ENCODE peak calls at places on chromosomes 7 and 10, in seven cellular contexts. R, P, O, Q, W, E and A are unnamed samples.

GRCh38 chr7:96591900-96592676 is 117.6 kb downstream of the SEM1 start:
- DNase-seq in R (no peak), P (no peak), O (no peak), Q (no peak), W (no peak), E (no peak), A (no peak)

GRCh38 chr10:131689016-131689415 is 211.8 kb upstream of the PPP2R2D start:
- DNase-seq in R (no peak), P (no peak), O (no peak), Q (no peak), W (no peak), E (no peak), A (no peak)

GRCh38 chr7:94087664-94088352 is 83.7 kb upstream of the BET1 start:
- DNase-seq in R (peak; percentile 32), P (no peak), O (peak; percentile 54), Q (peak; percentile 32), W (no peak), E (no peak), A (peak; percentile 46)

GRCh38 chr7:33644489-33644888 is 260.9 kb upstream of the BMPER start:
- DNase-seq in R (no peak), P (no peak), O (no peak), Q (no peak), W (no peak), E (no peak), A (no peak)

GRCh38 chr7:50302486-50303081 is 1.9 kb upstream of the IKZF1 start:
- DNase-seq in R (no peak), P (no peak), O (no peak), Q (no peak), W (no peak), E (no peak), A (no peak)

GRCh38 chr7:91198371-91198770 is 65.9 kb upstream of the FZD1 start:
- DNase-seq in R (no peak), P (no peak), O (no peak), Q (no peak), W (no peak), E (no peak), A (no peak)

GRCh38 chr10:62647375-62648092 is 157.0 kb upstream of the ADO start:
- DNase-seq in R (no peak), P (no peak), O (no peak), Q (no peak), W (no peak), E (no peak), A (no peak)

GRCh38 chr7:147245274-147245673 is 1128.7 kb downstream of the CNTNAP2 start:
- DNase-seq in R (peak; percentile 26), P (no peak), O (peak; percentile 31), Q (no peak), W (no peak), E (no peak), A (no peak)

GRCh38 chr7:157402911-157403534 is 66.2 kb downstream of the DNAJB6 start:
- DNase-seq in R (no peak), P (no peak), O (no peak), Q (no peak), W (no peak), E (no peak), A (no peak)

GRCh38 chr10:133372507-133372906 is 647 bp downstream of the ECHS1 start:
- DNase-seq in R (peak; percentile 58), P (no peak), O (no peak), Q (no peak), W (no peak), E (peak; percentile 54), A (no peak)

GRCh38 chr7:5421626-5422323 is 1.9 kb downstream of the TNRC18 start:
- DNase-seq in R (peak; percentile 74), P (peak; percentile 57), O (peak; percentile 25), Q (peak; percentile 63), W (peak; percentile 54), E (peak; percentile 78), A (no peak)

GRCh38 chr7:5420108-5420840 is 3.4 kb downstream of the TNRC18 start:
- DNase-seq in R (no peak), P (peak; percentile 46), O (no peak), Q (peak; percentile 41), W (no peak), E (peak; percentile 67), A (no peak)

GRCh38 chr7:5422324-5423271 is 1.0 kb downstream of the TNRC18 start:
- DNase-seq in R (no peak), P (no peak), O (peak; percentile 26), Q (peak; percentile 35), W (no peak), E (peak; percentile 64), A (no peak)

GRCh38 chr7:5419523-5420107 is 4.0 kb downstream of the TNRC18 start:
- DNase-seq in R (peak; percentile 33), P (no peak), O (no peak), Q (peak; percentile 51), W (no peak), E (peak; percentile 60), A (no peak)

DNA sequence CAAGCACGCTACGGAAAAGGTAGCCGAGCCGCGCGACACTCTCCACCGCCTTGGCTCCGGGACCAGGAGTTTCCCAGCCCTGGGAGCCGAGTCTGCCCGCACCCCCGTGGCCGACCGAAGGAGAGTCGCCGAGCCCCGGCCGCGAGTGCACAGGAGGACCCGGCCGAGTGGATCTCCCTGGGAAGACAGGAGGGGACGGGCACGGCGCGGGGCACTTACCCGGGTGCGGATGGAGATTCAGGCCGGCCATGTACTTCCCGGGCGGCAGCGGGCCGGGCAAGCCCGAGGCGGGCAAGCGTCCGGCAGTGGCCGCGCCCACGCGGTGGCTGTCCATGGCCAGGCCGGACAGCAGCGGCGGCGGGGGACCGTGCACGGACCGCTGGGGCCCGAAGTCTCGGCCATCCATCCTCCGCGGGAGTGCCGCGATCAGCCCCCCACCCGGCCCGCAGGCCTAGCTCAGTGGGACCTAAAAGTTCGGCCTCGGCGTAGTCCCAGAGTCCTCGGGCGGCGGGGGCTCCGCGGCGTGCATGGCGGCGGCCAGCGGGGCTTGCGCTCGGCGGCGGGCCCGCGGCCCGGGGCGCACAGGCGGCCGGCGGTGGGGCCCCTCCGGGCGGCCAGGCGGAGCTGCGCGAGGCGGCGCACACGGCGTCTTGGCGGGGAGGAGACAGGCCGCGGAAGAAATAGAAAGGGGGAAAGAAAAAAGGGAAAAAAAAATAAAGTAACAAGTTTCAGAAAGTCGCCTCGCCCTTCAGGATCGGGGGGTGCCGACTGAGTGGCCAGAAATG is 2.6 kb downstream of the TNRC18 start:
- DNase-seq in R (peak; percentile 33), P (peak; percentile 37), O (no peak), Q (peak; percentile 40), W (no peak), E (no peak), A (no peak)
- H3K4me1 ChIP-seq in R (peaks cover 15% of the 10 kb centered on the region), P (peaks cover 11% of the 10 kb centered on the region), O (peaks cover 47% of the 10 kb centered on the region), Q (peaks cover 25% of the 10 kb centered on the region), W (no peaks in the 10 kb centered on the region), E (peaks cover 5% of the 10 kb centered on the region), A (peaks cover 68% of the 10 kb centered on the region)

DNA sequence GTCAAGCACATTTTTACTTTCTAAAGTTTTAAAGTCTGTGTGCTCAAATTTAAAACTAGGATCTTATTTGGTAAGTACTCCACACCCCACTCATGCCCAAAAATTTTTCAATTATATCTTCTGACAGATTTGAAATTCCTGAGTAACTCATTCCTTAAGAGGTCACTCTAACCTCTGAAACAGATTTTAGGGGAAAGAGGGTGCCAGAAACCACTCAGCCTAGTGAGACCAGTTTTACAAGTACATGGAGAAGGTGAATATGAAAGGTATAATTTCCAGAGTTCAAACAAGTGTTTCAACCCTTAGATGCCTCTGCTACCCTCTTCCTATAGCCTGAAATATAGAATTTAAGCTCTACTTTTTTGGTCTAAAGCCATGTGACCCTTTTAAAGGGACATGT is 79.2 kb downstream of the C7orf25 start:
- DNase-seq in R (no peak), P (no peak), O (no peak), Q (no peak), W (no peak), E (no peak), A (no peak)
- H3K27me3 ChIP-seq in R (no peaks in the 10 kb centered on the region), P (no peaks in the 10 kb centered on the region), O (no peaks in the 10 kb centered on the region), Q (no peaks in the 10 kb centered on the region), W (no peaks in the 10 kb centered on the region), E (no peaks in the 10 kb centered on the region), A (peaks cover 2% of the 10 kb centered on the region)

DNA sequence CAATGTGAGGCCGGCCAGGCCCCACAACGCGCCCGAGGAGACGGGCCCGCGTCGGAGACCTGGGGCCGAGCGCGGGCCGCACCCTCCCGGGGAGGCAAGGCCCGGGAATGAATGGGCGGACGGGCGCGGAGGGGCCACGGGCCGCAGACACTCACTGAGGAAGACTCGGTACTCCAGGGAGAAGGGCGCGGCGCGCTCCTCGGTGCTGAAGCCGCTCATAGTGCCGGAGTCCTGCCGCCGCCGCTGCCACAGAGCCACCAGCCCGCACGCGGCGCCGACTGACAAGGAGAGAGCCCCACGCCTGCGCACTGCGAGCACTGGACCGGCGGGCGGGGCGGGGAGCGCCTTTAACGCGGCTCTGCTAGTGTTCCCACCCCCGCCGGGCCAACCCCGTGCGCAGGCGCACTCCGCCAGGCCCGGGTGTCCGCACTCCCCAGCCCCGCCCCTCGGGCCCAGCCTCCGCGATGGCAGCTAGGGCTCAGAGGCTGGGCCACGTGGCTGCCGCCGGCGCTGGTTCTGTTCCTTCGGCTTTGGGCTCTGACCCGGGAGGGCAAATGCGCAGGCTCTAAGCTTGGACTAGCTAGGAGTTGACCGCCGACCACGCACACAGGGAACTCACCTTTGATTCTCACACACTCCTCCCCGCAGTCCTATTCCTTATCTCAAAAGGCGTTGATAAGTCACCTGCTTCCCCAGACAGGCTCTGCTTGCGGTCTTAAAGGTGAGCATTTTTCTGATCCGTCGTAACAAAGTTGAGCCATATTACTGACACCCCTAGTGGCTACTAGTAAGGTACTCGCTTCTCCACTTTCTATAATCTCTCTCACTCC is at the start of gene PPA1:
- DNase-seq in R (peak; percentile 99), P (peak; percentile 100), O (peak; percentile 98), Q (peak; percentile 99), W (peak; percentile 97), E (peak; percentile 99), A (peak; percentile 99)
- H3K4me3 ChIP-seq in R (peak within 1 kb of the TSS; percentile 64), P (peak within 1 kb of the TSS; percentile 93), O (peak within 1 kb of the TSS; percentile 100), Q (peak within 1 kb of the TSS; percentile 71), W (peak within 1 kb of the TSS; percentile 86), E (peak within 1 kb of the TSS; percentile 79), A (peak within 1 kb of the TSS; percentile 92)

DNA sequence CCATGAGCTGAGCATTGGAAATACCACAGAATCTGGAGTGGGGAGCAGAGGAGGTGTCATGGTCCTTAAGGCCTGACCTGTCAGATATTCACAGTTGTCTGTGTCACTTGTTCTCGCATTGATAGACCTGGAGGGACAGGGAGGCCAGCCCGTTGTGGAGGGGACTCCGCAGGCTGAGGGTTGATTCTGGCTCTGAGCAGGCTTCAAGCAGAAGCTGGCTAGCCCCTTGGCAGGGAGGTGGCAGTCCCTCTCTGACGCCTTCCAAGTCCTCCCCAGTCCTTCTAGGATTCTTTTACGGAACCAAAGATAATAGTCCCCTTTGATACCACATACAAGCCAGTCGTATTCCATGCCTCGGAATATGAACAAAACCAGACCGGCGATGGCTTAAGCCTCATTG is 65.4 kb downstream of the GRK5 start:
- DNase-seq in R (no peak), P (no peak), O (no peak), Q (no peak), W (no peak), E (peak; percentile 29), A (no peak)
- H3K4me1 ChIP-seq in R (peaks cover 16% of the 10 kb centered on the region), P (peaks cover 10% of the 10 kb centered on the region), O (peaks cover 25% of the 10 kb centered on the region), Q (peaks cover 87% of the 10 kb centered on the region), W (no peaks in the 10 kb centered on the region), E (peaks cover 21% of the 10 kb centered on the region), A (peaks cover 58% of the 10 kb centered on the region)